ENCODE peak calls at places on chromosome 15, in eight cellular contexts. One of them, this sample, is unnamed.

GRCh38 chr15:90234519-90234988 is 545 bp downstream of the GDPGP1 start:
- DNase-seq in stomach: no peak
- DNase-seq in HCT116: no peak
- DNase-seq in K562: no peak
- DNase-seq in sigmoid colon: no peak
- DNase-seq in H1: no peak
- DNase-seq in SK-N-SH: no peak
- DNase-seq in endothelial cell of umbilical vein: no peak
- DNase-seq in this sample: no peak

GRCh38 chr15:43253431-43254403 is 13.0 kb downstream of the TGM5 start:
- DNase-seq in H1: no peak
- DNase-seq in SK-N-SH: no peak
- DNase-seq in stomach: peak; percentile 56
- DNase-seq in HCT116: no peak
- DNase-seq in endothelial cell of umbilical vein: peak; percentile 30
- DNase-seq in K562: no peak
- DNase-seq in sigmoid colon: no peak
- DNase-seq in this sample: no peak

GRCh38 chr15:43346305-43346704 is 15.9 kb upstream of the LCMT2 start:
- DNase-seq in SK-N-SH: no peak
- DNase-seq in endothelial cell of umbilical vein: no peak
- DNase-seq in K562: no peak
- DNase-seq in H1: no peak
- DNase-seq in sigmoid colon: no peak
- DNase-seq in stomach: no peak
- DNase-seq in HCT116: no peak
- DNase-seq in this sample: no peak

GRCh38 chr15:81890496-81890895 is 155.3 kb downstream of the MEX3B start:
- DNase-seq in K562: no peak
- DNase-seq in SK-N-SH: no peak
- DNase-seq in H1: no peak
- DNase-seq in stomach: no peak
- DNase-seq in sigmoid colon: no peak
- DNase-seq in endothelial cell of umbilical vein: no peak
- DNase-seq in HCT116: no peak
- DNase-seq in this sample: no peak

GRCh38 chr15:60865507-60865906 is 363.6 kb downstream of the RORA start:
- DNase-seq in SK-N-SH: no peak
- DNase-seq in K562: no peak
- DNase-seq in stomach: no peak
- DNase-seq in HCT116: no peak
- DNase-seq in sigmoid colon: no peak
- DNase-seq in endothelial cell of umbilical vein: no peak
- DNase-seq in H1: no peak
- DNase-seq in this sample: no peak

GRCh38 chr15:36658321-36658720 is 78.9 kb downstream of the CDIN1 start:
- DNase-seq in SK-N-SH: no peak
- DNase-seq in sigmoid colon: no peak
- DNase-seq in K562: no peak
- DNase-seq in HCT116: no peak
- DNase-seq in stomach: no peak
- DNase-seq in endothelial cell of umbilical vein: no peak
- DNase-seq in H1: no peak
- DNase-seq in this sample: no peak

GRCh38 chr15:45441686-45442085 is 63.3 kb upstream of the GATM start:
- DNase-seq in stomach: peak; percentile 66
- DNase-seq in H1: no peak
- DNase-seq in K562: no peak
- DNase-seq in SK-N-SH: no peak
- DNase-seq in endothelial cell of umbilical vein: peak; percentile 53
- DNase-seq in sigmoid colon: no peak
- DNase-seq in HCT116: no peak
- DNase-seq in this sample: no peak

GRCh38 chr15:48205981-48206380 is at the start of gene SLC12A1:
- DNase-seq in stomach: no peak
- DNase-seq in sigmoid colon: no peak
- DNase-seq in endothelial cell of umbilical vein: no peak
- DNase-seq in SK-N-SH: no peak
- DNase-seq in H1: no peak
- DNase-seq in HCT116: no peak
- DNase-seq in K562: no peak
- DNase-seq in this sample: no peak

GRCh38 chr15:80179025-80179759 is 26.4 kb downstream of the FAH start:
- DNase-seq in SK-N-SH: no peak
- DNase-seq in H1: no peak
- DNase-seq in sigmoid colon: no peak
- DNase-seq in endothelial cell of umbilical vein: peak; percentile 91
- DNase-seq in K562: no peak
- DNase-seq in stomach: peak; percentile 34
- DNase-seq in HCT116: no peak
- DNase-seq in this sample: no peak

GRCh38 chr15:60255390-60255789 is 142.4 kb downstream of the ANXA2 start:
- DNase-seq in sigmoid colon: no peak
- DNase-seq in endothelial cell of umbilical vein: peak; percentile 52
- DNase-seq in K562: no peak
- DNase-seq in SK-N-SH: no peak
- DNase-seq in stomach: no peak
- DNase-seq in H1: no peak
- DNase-seq in HCT116: peak; percentile 13
- DNase-seq in this sample: no peak

GRCh38 chr15:91537868-91538267 is 315.6 kb upstream of the SLCO3A1 start:
- DNase-seq in endothelial cell of umbilical vein: no peak
- DNase-seq in stomach: no peak
- DNase-seq in K562: no peak
- DNase-seq in HCT116: no peak
- DNase-seq in SK-N-SH: no peak
- DNase-seq in H1: no peak
- DNase-seq in sigmoid colon: no peak
- DNase-seq in this sample: no peak

GRCh38 chr15:100227781-100228180 is 114.0 kb downstream of the ADAMTS17 start:
- DNase-seq in K562: no peak
- DNase-seq in stomach: no peak
- DNase-seq in SK-N-SH: no peak
- DNase-seq in H1: no peak
- DNase-seq in sigmoid colon: no peak
- DNase-seq in HCT116: no peak
- DNase-seq in endothelial cell of umbilical vein: no peak
- DNase-seq in this sample: no peak

GRCh38 chr15:91318976-91319714 is 219.1 kb downstream of the SV2B start:
- DNase-seq in HCT116: no peak
- DNase-seq in H1: no peak
- DNase-seq in sigmoid colon: no peak
- DNase-seq in SK-N-SH: no peak
- DNase-seq in K562: no peak
- DNase-seq in endothelial cell of umbilical vein: no peak
- DNase-seq in stomach: no peak
- DNase-seq in this sample: no peak

DNA sequence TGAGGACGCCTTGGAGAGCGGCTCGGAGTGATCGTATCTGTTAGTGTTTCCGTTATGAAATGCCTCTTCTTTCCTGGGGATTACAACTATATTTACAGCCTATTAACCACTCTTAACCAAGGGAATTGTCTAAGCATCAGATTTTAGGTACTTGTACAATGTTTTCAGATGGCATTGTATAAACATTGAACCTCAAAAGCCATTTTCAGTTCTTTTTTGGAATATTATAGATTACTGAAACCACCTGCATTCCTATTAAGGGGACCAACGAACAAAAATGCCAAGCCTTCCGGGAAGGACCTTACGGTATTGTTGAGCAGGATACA is 1.1 kb downstream of the NEO1 start:
- DNase-seq in stomach: no peak
- DNase-seq in sigmoid colon: no peak
- DNase-seq in SK-N-SH: no peak
- DNase-seq in K562: no peak
- DNase-seq in endothelial cell of umbilical vein: no peak
- DNase-seq in H1: no peak
- DNase-seq in HCT116: no peak
- DNase-seq in this sample: no peak
- H3K27ac ChIP-seq in stomach: peak overlapping the region; percentile 83
- H3K27ac ChIP-seq in sigmoid colon: peak overlapping the region; percentile 97
- H3K27ac ChIP-seq in SK-N-SH: peak overlapping the region; percentile 82
- H3K27ac ChIP-seq in K562: no peak overlapping the region
- H3K27ac ChIP-seq in endothelial cell of umbilical vein: no peak overlapping the region
- H3K27ac ChIP-seq in H1: no peak overlapping the region
- H3K27ac ChIP-seq in HCT116: peak overlapping the region; percentile 23
- H3K27ac ChIP-seq in this sample: peak overlapping the region; percentile 83

GRCh38 chr15:78434134-78434533 is 3.9 kb upstream of the IREB2 start:
- DNase-seq in stomach: no peak
- DNase-seq in HCT116: no peak
- DNase-seq in SK-N-SH: no peak
- DNase-seq in K562: no peak
- DNase-seq in endothelial cell of umbilical vein: no peak
- DNase-seq in H1: no peak
- DNase-seq in sigmoid colon: no peak
- DNase-seq in this sample: no peak
- TF ChIP-seq POLR2AphosphoS5 in stomach: no peak
- TF ChIP-seq POLR2AphosphoS5 in HCT116: no peak
- TF ChIP-seq POLR2AphosphoS5 in SK-N-SH: no peak
- TF ChIP-seq POLR2AphosphoS5 in K562: no peak
- TF ChIP-seq POLR2AphosphoS5 in endothelial cell of umbilical vein: no peak
- TF ChIP-seq POLR2AphosphoS5 in H1: no peak
- TF ChIP-seq POLR2AphosphoS5 in sigmoid colon: no peak
- TF ChIP-seq POLR2AphosphoS5 in this sample: no peak

GRCh38 chr15:77474987-77475385 is 54.3 kb downstream of the HMG20A start:
- DNase-seq in H1: no peak
- DNase-seq in endothelial cell of umbilical vein: no peak
- DNase-seq in sigmoid colon: no peak
- DNase-seq in K562: no peak
- DNase-seq in stomach: no peak
- DNase-seq in HCT116: no peak
- DNase-seq in SK-N-SH: no peak
- DNase-seq in this sample: no peak
- H3K27ac ChIP-seq in H1: no peak overlapping the region
- H3K27ac ChIP-seq in endothelial cell of umbilical vein: no peak overlapping the region
- H3K27ac ChIP-seq in sigmoid colon: no peak overlapping the region
- H3K27ac ChIP-seq in K562: no peak overlapping the region
- H3K27ac ChIP-seq in stomach: no peak overlapping the region
- H3K27ac ChIP-seq in HCT116: no peak overlapping the region
- H3K27ac ChIP-seq in SK-N-SH: no peak overlapping the region
- H3K27ac ChIP-seq in this sample: no peak overlapping the region

GRCh38 chr15:99124641-99125040 is 19.8 kb downstream of the SYNM start:
- DNase-seq in sigmoid colon: peak; percentile 66
- DNase-seq in K562: no peak
- DNase-seq in stomach: no peak
- DNase-seq in HCT116: no peak
- DNase-seq in SK-N-SH: no peak
- DNase-seq in H1: no peak
- DNase-seq in endothelial cell of umbilical vein: no peak
- DNase-seq in this sample: no peak

GRCh38 chr15:99121691-99122410 is 17.0 kb downstream of the SYNM start:
- DNase-seq in sigmoid colon: no peak
- DNase-seq in endothelial cell of umbilical vein: peak; percentile 47
- DNase-seq in SK-N-SH: no peak
- DNase-seq in H1: no peak
- DNase-seq in stomach: no peak
- DNase-seq in K562: no peak
- DNase-seq in HCT116: no peak
- DNase-seq in this sample: no peak

GRCh38 chr15:99125061-99125990 is 20.4 kb downstream of the SYNM start:
- DNase-seq in K562: no peak
- DNase-seq in endothelial cell of umbilical vein: peak; percentile 40
- DNase-seq in sigmoid colon: peak; percentile 81
- DNase-seq in stomach: no peak
- DNase-seq in HCT116: no peak
- DNase-seq in SK-N-SH: no peak
- DNase-seq in H1: no peak
- DNase-seq in this sample: no peak

GRCh38 chr15:99122831-99123705 is 18.2 kb downstream of the SYNM start:
- DNase-seq in endothelial cell of umbilical vein: peak; percentile 26
- DNase-seq in SK-N-SH: no peak
- DNase-seq in H1: no peak
- DNase-seq in HCT116: no peak
- DNase-seq in sigmoid colon: peak; percentile 63
- DNase-seq in K562: no peak
- DNase-seq in stomach: no peak
- DNase-seq in this sample: no peak

DNA sequence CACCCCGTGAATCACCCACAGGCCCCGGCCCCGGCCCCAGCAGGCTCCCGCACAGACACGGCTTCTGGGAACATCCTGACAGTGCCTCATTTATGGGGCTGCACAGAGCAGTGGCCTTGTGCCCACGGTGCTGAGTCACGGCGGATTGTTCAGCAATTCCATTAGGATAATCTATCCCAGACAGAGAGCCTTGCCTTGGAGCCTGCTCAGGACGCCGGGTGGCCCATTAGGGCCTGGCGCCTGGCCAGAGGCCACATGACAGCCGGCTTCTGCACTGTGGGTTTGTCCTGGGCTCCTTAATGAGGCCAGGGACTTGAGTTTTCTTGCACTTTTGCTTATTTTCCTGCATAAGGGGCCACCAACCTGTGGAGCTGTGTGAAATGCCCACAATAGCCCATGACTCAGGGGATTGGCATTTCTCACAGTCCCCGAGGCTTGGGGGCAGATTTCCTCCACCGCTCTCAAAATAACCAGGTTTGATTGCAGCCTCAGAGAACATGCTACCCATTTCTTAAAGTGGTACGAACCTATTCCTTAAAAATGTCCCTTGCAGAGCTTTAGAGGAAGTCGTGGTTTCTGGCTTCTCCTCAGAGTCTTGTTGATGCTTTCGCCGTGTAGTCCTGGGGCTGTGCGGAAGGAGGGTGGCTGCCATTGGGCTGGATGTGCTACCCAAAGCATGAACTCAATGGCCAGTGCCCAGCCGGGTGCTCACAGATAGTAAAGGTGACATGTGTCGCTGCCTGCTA is 19.0 kb downstream of the SYNM start:
- DNase-seq in H1: no peak
- DNase-seq in endothelial cell of umbilical vein: peak; percentile 95
- DNase-seq in K562: peak; percentile 14
- DNase-seq in sigmoid colon: peak; percentile 97
- DNase-seq in HCT116: peak; percentile 86
- DNase-seq in SK-N-SH: peak; percentile 93
- DNase-seq in stomach: peak; percentile 78
- DNase-seq in this sample: peak; percentile 75
- TF ChIP-seq POLR2AphosphoS5 in H1: no peak
- TF ChIP-seq POLR2AphosphoS5 in endothelial cell of umbilical vein: no peak
- TF ChIP-seq POLR2AphosphoS5 in K562: no peak
- TF ChIP-seq POLR2AphosphoS5 in sigmoid colon: peak; percentile 81
- TF ChIP-seq POLR2AphosphoS5 in HCT116: peak; percentile 39
- TF ChIP-seq POLR2AphosphoS5 in SK-N-SH: peak; percentile 63
- TF ChIP-seq POLR2AphosphoS5 in stomach: peak; percentile 34
- TF ChIP-seq POLR2AphosphoS5 in this sample: peak; percentile 72

GRCh38 chr15:41554915-41555314 is 4.1 kb upstream of the TYRO3 start:
- DNase-seq in K562: no peak
- DNase-seq in H1: no peak
- DNase-seq in stomach: no peak
- DNase-seq in HCT116: no peak
- DNase-seq in sigmoid colon: no peak
- DNase-seq in SK-N-SH: no peak
- DNase-seq in endothelial cell of umbilical vein: peak; percentile 14
- DNase-seq in this sample: no peak
- H3K27ac ChIP-seq in K562: no peak overlapping the region
- H3K27ac ChIP-seq in H1: no peak overlapping the region
- H3K27ac ChIP-seq in stomach: no peak overlapping the region
- H3K27ac ChIP-seq in HCT116: no peak overlapping the region
- H3K27ac ChIP-seq in sigmoid colon: no peak overlapping the region
- H3K27ac ChIP-seq in SK-N-SH: no peak overlapping the region
- H3K27ac ChIP-seq in endothelial cell of umbilical vein: no peak overlapping the region
- H3K27ac ChIP-seq in this sample: no peak overlapping the region

GRCh38 chr15:40155270-40155910 is 5.5 kb upstream of the BUB1B start:
- DNase-seq in HCT116: no peak
- DNase-seq in SK-N-SH: no peak
- DNase-seq in stomach: peak; percentile 75
- DNase-seq in H1: peak; percentile 73
- DNase-seq in endothelial cell of umbilical vein: no peak
- DNase-seq in sigmoid colon: no peak
- DNase-seq in K562: no peak
- DNase-seq in this sample: peak; percentile 73
- TF ChIP-seq POLR2AphosphoS5 in HCT116: no peak
- TF ChIP-seq POLR2AphosphoS5 in SK-N-SH: no peak
- TF ChIP-seq POLR2AphosphoS5 in stomach: no peak
- TF ChIP-seq POLR2AphosphoS5 in H1: no peak
- TF ChIP-seq POLR2AphosphoS5 in endothelial cell of umbilical vein: no peak
- TF ChIP-seq POLR2AphosphoS5 in sigmoid colon: no peak
- TF ChIP-seq POLR2AphosphoS5 in K562: no peak
- TF ChIP-seq POLR2AphosphoS5 in this sample: peak; percentile 34

This sample was measured in breast epithelium.